ENCODE peak calls at places on chromosomes 4 and X, in seven cellular contexts. K is NCI-H460; H is posterior cingulate gyrus; A is stimulated activated CD8-positive, alpha-beta memory T cell treated with anti-CD3 and anti-CD28 coated beads, Interleukin-12 subunit alpha, Interleukin-12 subunit beta, amount 100 ng/mL, for 4 hours; T is NCI-H2171; Y is HFFc6; Q is astrocyte of the spinal cord. X is an unnamed sample.

GRCh38 chrX:101395789-101396188 is 5.0 kb downstream of the RPL36A start:
- DNase-seq in K (no peak), Q (no peak), A (no peak), H (no peak), Y (no peak), T (no peak), X (no peak)

GRCh38 chr4:161336016-161336415 is 827.8 kb downstream of the FSTL5 start:
- DNase-seq in H (no peak), T (no peak), Q (peak; percentile 32), K (no peak), A (no peak), Y (no peak), X (no peak)

GRCh38 chr4:98659106-98659592 is 738 bp upstream of the TSPAN5 start:
- DNase-seq in Y (peak; percentile 52), Q (peak; percentile 58), T (no peak), K (no peak), A (no peak), H (no peak), X (no peak)

GRCh38 chr4:11518754-11519153 is 90.1 kb upstream of the HS3ST1 start:
- DNase-seq in Y (no peak), K (no peak), Q (no peak), A (no peak), H (no peak), T (no peak), X (no peak)

GRCh38 chrX:149314031-149314430 is 191.1 kb downstream of the IDS start:
- DNase-seq in T (no peak), Q (peak; percentile 23), K (no peak), A (no peak), H (no peak), Y (no peak), X (no peak)

GRCh38 chr4:147916351-147916750 is 184.5 kb downstream of the ARHGAP10 start:
- DNase-seq in H (no peak), A (no peak), T (no peak), Q (peak; percentile 41), K (no peak), Y (no peak), X (no peak)

GRCh38 chrX:149819371-149819770 is 37.6 kb downstream of the MAGEA9 start:
- DNase-seq in H (no peak), Y (no peak), Q (no peak), A (no peak), T (no peak), K (no peak), X (no peak)

GRCh38 chrX:65769564-65770292 is 102.3 kb downstream of the MSN start:
- DNase-seq in A (no peak), T (no peak), Y (no peak), H (no peak), K (no peak), Q (no peak), X (no peak)

GRCh38 chr4:124940387-124940786 is 227.9 kb upstream of the ANKRD50 start:
- DNase-seq in K (peak; percentile 75), Y (peak; percentile 95), T (no peak), Q (peak; percentile 97), H (no peak), A (no peak), X (no peak)

GRCh38 chr4:1647432-1647831 is 36.7 kb downstream of the FAM53A start:
- DNase-seq in T (no peak), H (no peak), A (no peak), Q (no peak), K (no peak), Y (no peak), X (no peak)

GRCh38 chr4:139207873-139208403 is 30.9 kb upstream of the ELF2 start:
- DNase-seq in A (no peak), T (no peak), Y (no peak), Q (no peak), K (no peak), H (no peak), X (no peak)

GRCh38 chr4:47483722-47484121 is 1.4 kb upstream of the ATP10D start:
- DNase-seq in A (no peak), Q (no peak), K (no peak), Y (no peak), H (no peak), T (no peak), X (no peak)

GRCh38 chrX:1060562-1060960 is 151.9 kb downstream of the CRLF2 start:
- DNase-seq in A (no peak), Q (no peak), K (no peak), Y (no peak), H (no peak), T (no peak), X (no peak)

GRCh38 chrX:110614596-110614995 is 181.0 kb downstream of the CHRDL1 start:
- DNase-seq in Q (no peak), K (no peak), Y (no peak), T (no peak), A (no peak), H (no peak), X (no peak)

GRCh38 chrX:50471390-50471789 is 765 bp upstream of the DGKK start:
- DNase-seq in H (no peak), T (no peak), K (no peak), A (no peak), Y (no peak), Q (no peak), X (no peak)

GRCh38 chr4:35080799-35081198 is 1163.5 kb downstream of the ARAP2 start:
- DNase-seq in A (no peak), Y (no peak), Q (no peak), H (no peak), K (no peak), T (no peak), X (no peak)

GRCh38 chrX:54494970-54495813 is 842 bp downstream of the FGD1 start:
- DNase-seq in Y (no peak), H (no peak), K (no peak), A (no peak), T (peak; percentile 0), Q (peak; percentile 19), X (no peak)

GRCh38 chr4:141425124-141425523 is 204.4 kb downstream of the ZNF330 start:
- DNase-seq in K (no peak), A (no peak), H (no peak), T (no peak), Q (peak; percentile 87), Y (peak; percentile 62), X (no peak)

GRCh38 chr4:150436598-150437370 is 145.2 kb upstream of the MAB21L2 start:
- DNase-seq in T (no peak), H (no peak), Y (no peak), Q (no peak), K (no peak), A (no peak), X (no peak)